ENCODE peak calls at places on chromosomes 5 and 9, in ten cellular contexts. M is A549, A is right atrium auricular region, S is H9, T is SK-N-SH, J is cardiac muscle cell, P is PC-3, C is heart right ventricle, Q is Peyer's patch, L is ascending aorta. N is an unnamed sample.

GRCh38 chr5:140468188-140468587 is 66.6 kb downstream of the ANKHD1 start:
- DNase-seq in P (no peak), S (no peak), C (no peak), Q (no peak), M (no peak), J (peak; percentile 18), A (no peak), L (no peak), T (no peak), N (no peak)

GRCh38 chr5:112865128-112865527 is 4.0 kb downstream of the SRP19 start:
- DNase-seq in C (no peak), L (no peak), A (no peak), Q (no peak), J (peak; percentile 6), T (no peak), S (no peak), M (no peak), P (no peak), N (no peak)

GRCh38 chr5:5454405-5454804 is 31.9 kb downstream of the ICE1 start:
- DNase-seq in L (no peak), P (no peak), T (no peak), A (no peak), J (no peak), C (no peak), M (no peak), Q (no peak), S (no peak), N (no peak)

GRCh38 chr5:62299600-62299999 is 6.4 kb upstream of the KIF2A start:
- DNase-seq in T (no peak), L (no peak), P (no peak), C (no peak), M (no peak), S (no peak), Q (no peak), A (no peak), J (no peak), N (no peak)

GRCh38 chr9:111187376-111187775 is 142.6 kb downstream of the OR2K2 start:
- DNase-seq in T (no peak), S (no peak), J (no peak), A (no peak), Q (no peak), C (no peak), M (no peak), L (no peak), P (no peak), N (no peak)

GRCh38 chr5:32639943-32640342 is 54.6 kb downstream of the SUB1 start:
- DNase-seq in A (no peak), Q (no peak), J (no peak), L (peak; percentile 22), T (no peak), S (no peak), M (no peak), P (peak; percentile 66), C (no peak), N (no peak)

GRCh38 chr9:74562611-74563010 is 65.5 kb downstream of the RORB start:
- DNase-seq in P (no peak), C (no peak), Q (no peak), S (no peak), J (no peak), L (no peak), A (no peak), M (no peak), T (no peak), N (no peak)

GRCh38 chr5:8961956-8962355 is 583.9 kb downstream of the SEMA5A start:
- DNase-seq in M (no peak), C (no peak), S (no peak), J (no peak), P (no peak), A (no peak), L (no peak), T (no peak), Q (no peak), N (no peak)

GRCh38 chr5:172383231-172383802 is 71.0 kb downstream of the SH3PXD2B start:
- DNase-seq in M (peak; percentile 66), C (no peak), L (no peak), T (no peak), A (no peak), Q (no peak), J (peak; percentile 40), S (no peak), P (peak; percentile 99), N (no peak)

GRCh38 chr5:146040559-146040958 is 64.8 kb downstream of the PLAC8L1 start:
- DNase-seq in T (no peak), P (no peak), S (no peak), J (peak; percentile 36), A (no peak), Q (no peak), L (no peak), M (no peak), C (peak; percentile 25), N (no peak)

GRCh38 chr5:123785160-123786001 is 273.4 kb downstream of the CSNK1G3 start:
- DNase-seq in Q (no peak), P (peak; percentile 66), T (peak; percentile 27), C (no peak), M (no peak), J (peak; percentile 50), L (no peak), A (no peak), S (no peak), N (no peak)

GRCh38 chr5:147073098-147073497 is 161.7 kb upstream of the STK32A start:
- DNase-seq in P (no peak), S (no peak), Q (no peak), J (no peak), M (no peak), C (no peak), A (no peak), L (no peak), T (no peak), N (no peak)

GRCh38 chr5:154444559-154445421 is 1.0 kb upstream of the SAP30L start:
- DNase-seq in S (peak; percentile 51), J (no peak), T (peak; percentile 57), P (peak; percentile 6), Q (peak; percentile 17), M (peak; percentile 33), C (no peak), A (no peak), L (no peak), N (peak; percentile 28)

DNA sequence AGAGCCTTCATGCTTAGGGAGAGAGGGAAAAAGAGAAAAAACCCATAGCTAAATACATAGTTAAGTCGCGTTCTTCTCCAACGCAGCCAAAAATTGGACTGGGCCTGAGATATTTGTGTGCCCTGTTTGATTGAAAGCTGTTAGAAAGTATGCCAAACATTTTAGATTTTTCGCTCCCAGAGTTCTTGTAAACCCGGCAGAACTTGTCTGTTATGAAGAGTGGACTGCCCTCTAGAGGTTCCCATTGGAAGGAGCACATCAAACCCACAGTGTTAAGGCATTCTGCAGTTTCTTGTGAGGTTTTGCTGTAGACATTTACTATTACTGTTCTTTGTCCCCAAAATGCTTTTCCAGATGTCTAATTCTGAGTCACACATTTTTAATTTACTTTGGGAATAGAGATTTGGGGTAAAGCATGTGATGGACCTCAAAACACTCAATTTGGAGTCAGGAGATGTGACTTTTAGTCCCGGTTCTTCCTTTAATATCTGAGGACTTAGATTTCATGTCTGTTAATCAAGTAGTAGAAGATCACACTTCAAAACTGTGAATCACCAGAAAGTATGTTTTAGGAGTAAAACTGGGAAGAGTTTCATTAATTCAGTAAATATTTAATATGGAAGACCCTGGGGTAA is 96.6 kb downstream of the PCSK1 start:
- DNase-seq in J (peak; percentile 93), P (peak; percentile 85), M (peak; percentile 48), T (peak; percentile 36), A (peak; percentile 88), C (no peak), L (no peak), S (peak; percentile 65), Q (peak; percentile 63), N (peak; percentile 65)
- H3K27ac ChIP-seq in J (no peak overlapping the region), P (peak overlapping the region; percentile 82), M (peak overlapping the region; percentile 75), T (peak overlapping the region; percentile 49), A (peak overlapping the region; percentile 62), C (peak overlapping the region; percentile 68), L (peak overlapping the region; percentile 81), S (no peak overlapping the region), Q (no peak overlapping the region), N (no peak overlapping the region)

GRCh38 chr5:115377468-115378217 is 81.2 kb upstream of the CCDC112 start:
- DNase-seq in P (peak; percentile 86), T (no peak), M (no peak), L (no peak), A (no peak), S (no peak), J (peak; percentile 86), Q (no peak), C (no peak), N (no peak)
- TF ChIP-seq CTCF in P (peak; percentile 28), T (peak; percentile 60), M (peak; percentile 32), L (no peak), A (peak; percentile 15), S (no peak), J (peak; percentile 47), Q (peak; percentile 45), C (peak; percentile 62), N (no peak)

GRCh38 chr5:174172104-174172965 is 126.8 kb downstream of the NSG2 start:
- DNase-seq in J (no peak), C (no peak), T (no peak), M (no peak), L (no peak), Q (no peak), P (no peak), A (no peak), S (peak; percentile 43), N (no peak)
- H3K27ac ChIP-seq in J (no peak overlapping the region), C (no peak overlapping the region), T (no peak overlapping the region), M (no peak overlapping the region), L (no peak overlapping the region), Q (no peak overlapping the region), P (no peak overlapping the region), A (no peak overlapping the region), S (no peak overlapping the region), N (no peak overlapping the region)

GRCh38 chr5:180976518-180976917 is 12.1 kb upstream of the BTNL3 start:
- DNase-seq in M (no peak), P (peak; percentile 40), J (no peak), L (no peak), Q (no peak), C (no peak), T (no peak), A (no peak), S (no peak), N (peak; percentile 2)
- TF ChIP-seq CTCF in M (no peak), P (no peak), J (no peak), L (no peak), Q (no peak), C (no peak), T (no peak), A (no peak), S (no peak), N (no peak)